ENCODE peak calls at places on chromosomes 7 and 10, in eight cellular contexts. One of them, this sample, is unnamed.

GRCh38 chr10:52779541-52780390 is 7.2 kb upstream of the MBL2 start:
- DNase-seq in stomach: peak; percentile 67
- DNase-seq in sigmoid colon: no peak
- DNase-seq in GM12878: no peak
- DNase-seq in suprapubic skin: no peak
- DNase-seq in K562: peak; percentile 62
- DNase-seq in transverse colon: peak; percentile 54
- DNase-seq in HepG2: peak; percentile 64
- DNase-seq in this sample: peak; percentile 37

GRCh38 chr10:19929466-19930140 is 113.4 kb downstream of the PLXDC2 start:
- DNase-seq in stomach: no peak
- DNase-seq in sigmoid colon: no peak
- DNase-seq in GM12878: no peak
- DNase-seq in suprapubic skin: no peak
- DNase-seq in K562: no peak
- DNase-seq in transverse colon: no peak
- DNase-seq in HepG2: no peak
- DNase-seq in this sample: no peak

GRCh38 chr10:77286851-77287250 is 350.8 kb downstream of the KCNMA1 start:
- DNase-seq in stomach: no peak
- DNase-seq in sigmoid colon: no peak
- DNase-seq in GM12878: no peak
- DNase-seq in suprapubic skin: no peak
- DNase-seq in K562: no peak
- DNase-seq in transverse colon: no peak
- DNase-seq in HepG2: no peak
- DNase-seq in this sample: no peak

GRCh38 chr10:75107756-75108683 is 3.4 kb upstream of the SAMD8 start:
- DNase-seq in stomach: no peak
- DNase-seq in sigmoid colon: peak; percentile 55
- DNase-seq in GM12878: no peak
- DNase-seq in suprapubic skin: peak; percentile 69
- DNase-seq in K562: peak; percentile 50
- DNase-seq in transverse colon: no peak
- DNase-seq in HepG2: no peak
- DNase-seq in this sample: peak; percentile 20

GRCh38 chr10:47282657-47283018 is 17.4 kb upstream of the GDF10 start:
- DNase-seq in stomach: no peak
- DNase-seq in sigmoid colon: no peak
- DNase-seq in GM12878: no peak
- DNase-seq in suprapubic skin: peak; percentile 35
- DNase-seq in K562: no peak
- DNase-seq in transverse colon: no peak
- DNase-seq in HepG2: no peak
- DNase-seq in this sample: peak; percentile 45

GRCh38 chr7:28879105-28879504 is 79.0 kb downstream of the TRIL start:
- DNase-seq in stomach: no peak
- DNase-seq in sigmoid colon: no peak
- DNase-seq in GM12878: no peak
- DNase-seq in suprapubic skin: no peak
- DNase-seq in K562: no peak
- DNase-seq in transverse colon: no peak
- DNase-seq in HepG2: no peak
- DNase-seq in this sample: no peak

GRCh38 chr7:144720139-144720538 is 115.7 kb downstream of the TPK1 start:
- DNase-seq in stomach: no peak
- DNase-seq in sigmoid colon: no peak
- DNase-seq in GM12878: no peak
- DNase-seq in suprapubic skin: no peak
- DNase-seq in K562: no peak
- DNase-seq in transverse colon: no peak
- DNase-seq in HepG2: no peak
- DNase-seq in this sample: no peak

GRCh38 chr7:26085771-26086170 is 66.2 kb upstream of the NFE2L3 start:
- DNase-seq in stomach: no peak
- DNase-seq in sigmoid colon: no peak
- DNase-seq in GM12878: no peak
- DNase-seq in suprapubic skin: no peak
- DNase-seq in K562: no peak
- DNase-seq in transverse colon: no peak
- DNase-seq in HepG2: no peak
- DNase-seq in this sample: no peak

GRCh38 chr7:157580324-157580723 is 243.5 kb downstream of the DNAJB6 start:
- DNase-seq in stomach: no peak
- DNase-seq in sigmoid colon: no peak
- DNase-seq in GM12878: no peak
- DNase-seq in suprapubic skin: no peak
- DNase-seq in K562: no peak
- DNase-seq in transverse colon: no peak
- DNase-seq in HepG2: no peak
- DNase-seq in this sample: no peak

GRCh38 chr10:45063605-45064231 is 63.0 kb downstream of the ZNF22 start:
- DNase-seq in stomach: no peak
- DNase-seq in sigmoid colon: no peak
- DNase-seq in GM12878: no peak
- DNase-seq in suprapubic skin: no peak
- DNase-seq in K562: no peak
- DNase-seq in transverse colon: no peak
- DNase-seq in HepG2: no peak
- DNase-seq in this sample: no peak

GRCh38 chr10:53808677-53809076 is 992.4 kb downstream of the PCDH15 start:
- DNase-seq in stomach: no peak
- DNase-seq in sigmoid colon: no peak
- DNase-seq in GM12878: no peak
- DNase-seq in suprapubic skin: no peak
- DNase-seq in K562: no peak
- DNase-seq in transverse colon: no peak
- DNase-seq in HepG2: no peak
- DNase-seq in this sample: no peak

GRCh38 chr10:6601224-6601805 is 21.2 kb upstream of the PRKCQ start:
- DNase-seq in stomach: no peak
- DNase-seq in sigmoid colon: no peak
- DNase-seq in GM12878: no peak
- DNase-seq in suprapubic skin: no peak
- DNase-seq in K562: no peak
- DNase-seq in transverse colon: no peak
- DNase-seq in HepG2: no peak
- DNase-seq in this sample: no peak

GRCh38 chr10:17199351-17199804 is 2.1 kb downstream of the TRDMT1 start:
- DNase-seq in stomach: no peak
- DNase-seq in sigmoid colon: no peak
- DNase-seq in GM12878: no peak
- DNase-seq in suprapubic skin: no peak
- DNase-seq in K562: peak; percentile 34
- DNase-seq in transverse colon: no peak
- DNase-seq in HepG2: no peak
- DNase-seq in this sample: no peak

GRCh38 chr7:127258111-127258510 is 5.4 kb upstream of the GRM8 start:
- DNase-seq in stomach: no peak
- DNase-seq in sigmoid colon: no peak
- DNase-seq in GM12878: no peak
- DNase-seq in suprapubic skin: no peak
- DNase-seq in K562: no peak
- DNase-seq in transverse colon: no peak
- DNase-seq in HepG2: no peak
- DNase-seq in this sample: no peak

GRCh38 chr10:122499012-122499411 is 37.7 kb downstream of the HTRA1 start:
- DNase-seq in stomach: no peak
- DNase-seq in sigmoid colon: no peak
- DNase-seq in GM12878: no peak
- DNase-seq in suprapubic skin: no peak
- DNase-seq in K562: no peak
- DNase-seq in transverse colon: no peak
- DNase-seq in HepG2: no peak
- DNase-seq in this sample: no peak

GRCh38 chr7:84614821-84615506 is 420.4 kb upstream of the SEMA3A start:
- DNase-seq in stomach: no peak
- DNase-seq in sigmoid colon: no peak
- DNase-seq in GM12878: no peak
- DNase-seq in suprapubic skin: no peak
- DNase-seq in K562: no peak
- DNase-seq in transverse colon: no peak
- DNase-seq in HepG2: no peak
- DNase-seq in this sample: no peak

GRCh38 chr10:14513061-14513460 is 182.3 kb upstream of the FRMD4A start:
- DNase-seq in stomach: no peak
- DNase-seq in sigmoid colon: no peak
- DNase-seq in GM12878: no peak
- DNase-seq in suprapubic skin: no peak
- DNase-seq in K562: no peak
- DNase-seq in transverse colon: no peak
- DNase-seq in HepG2: no peak
- DNase-seq in this sample: no peak

GRCh38 chr7:115634633-115635032 is 395.9 kb downstream of the TFEC start:
- DNase-seq in stomach: no peak
- DNase-seq in sigmoid colon: no peak
- DNase-seq in GM12878: no peak
- DNase-seq in suprapubic skin: no peak
- DNase-seq in K562: no peak
- DNase-seq in transverse colon: no peak
- DNase-seq in HepG2: peak; percentile 22
- DNase-seq in this sample: no peak

GRCh38 chr7:105003875-105004510 is 10.0 kb upstream of the KMT2E start:
- DNase-seq in stomach: no peak
- DNase-seq in sigmoid colon: no peak
- DNase-seq in GM12878: no peak
- DNase-seq in suprapubic skin: no peak
- DNase-seq in K562: no peak
- DNase-seq in transverse colon: no peak
- DNase-seq in HepG2: no peak
- DNase-seq in this sample: no peak

GRCh38 chr10:128000660-128001059 is 93.8 kb downstream of the PTPRE start:
- DNase-seq in stomach: no peak
- DNase-seq in sigmoid colon: peak; percentile 28
- DNase-seq in GM12878: no peak
- DNase-seq in suprapubic skin: no peak
- DNase-seq in K562: no peak
- DNase-seq in transverse colon: no peak
- DNase-seq in HepG2: no peak
- DNase-seq in this sample: no peak

GRCh38 chr10:70832852-70833542 is 17.2 kb downstream of the SGPL1 start:
- DNase-seq in stomach: no peak
- DNase-seq in sigmoid colon: no peak
- DNase-seq in GM12878: no peak
- DNase-seq in suprapubic skin: no peak
- DNase-seq in K562: no peak
- DNase-seq in transverse colon: no peak
- DNase-seq in HepG2: no peak
- DNase-seq in this sample: no peak

GRCh38 chr10:35563266-35563891 is 41.8 kb upstream of the GJD4 start:
- DNase-seq in stomach: peak; percentile 63
- DNase-seq in sigmoid colon: peak; percentile 79
- DNase-seq in GM12878: peak; percentile 15
- DNase-seq in suprapubic skin: no peak
- DNase-seq in K562: peak; percentile 76
- DNase-seq in transverse colon: peak; percentile 60
- DNase-seq in HepG2: peak; percentile 64
- DNase-seq in this sample: no peak

GRCh38 chr10:119165171-119166110 is at the start of gene SFXN4:
- DNase-seq in stomach: peak; percentile 83
- DNase-seq in sigmoid colon: peak; percentile 89
- DNase-seq in GM12878: peak; percentile 31
- DNase-seq in suprapubic skin: peak; percentile 87
- DNase-seq in K562: peak; percentile 78
- DNase-seq in transverse colon: peak; percentile 85
- DNase-seq in HepG2: peak; percentile 63
- DNase-seq in this sample: peak; percentile 85

GRCh38 chr10:116112232-116113231 is 160.5 kb downstream of the GFRA1 start:
- DNase-seq in stomach: no peak
- DNase-seq in sigmoid colon: no peak
- DNase-seq in GM12878: no peak
- DNase-seq in suprapubic skin: no peak
- DNase-seq in K562: no peak
- DNase-seq in transverse colon: no peak
- DNase-seq in HepG2: no peak
- DNase-seq in this sample: no peak

GRCh38 chr7:155549226-155549625 is 2.9 kb upstream of the CNPY1 start:
- DNase-seq in stomach: no peak
- DNase-seq in sigmoid colon: no peak
- DNase-seq in GM12878: no peak
- DNase-seq in suprapubic skin: no peak
- DNase-seq in K562: no peak
- DNase-seq in transverse colon: no peak
- DNase-seq in HepG2: no peak
- DNase-seq in this sample: no peak

GRCh38 chr10:114322344-114322743 is 82.0 kb downstream of the AFAP1L2 start:
- DNase-seq in stomach: no peak
- DNase-seq in sigmoid colon: no peak
- DNase-seq in GM12878: no peak
- DNase-seq in suprapubic skin: no peak
- DNase-seq in K562: no peak
- DNase-seq in transverse colon: no peak
- DNase-seq in HepG2: no peak
- DNase-seq in this sample: no peak

GRCh38 chr10:132211246-132211645 is 24.5 kb downstream of the DPYSL4 start:
- DNase-seq in stomach: no peak
- DNase-seq in sigmoid colon: no peak
- DNase-seq in GM12878: no peak
- DNase-seq in suprapubic skin: no peak
- DNase-seq in K562: no peak
- DNase-seq in transverse colon: no peak
- DNase-seq in HepG2: no peak
- DNase-seq in this sample: peak; percentile 47

GRCh38 chr10:29949411-29950011 is 109.9 kb downstream of the JCAD start:
- DNase-seq in stomach: no peak
- DNase-seq in sigmoid colon: no peak
- DNase-seq in GM12878: no peak
- DNase-seq in suprapubic skin: no peak
- DNase-seq in K562: no peak
- DNase-seq in transverse colon: no peak
- DNase-seq in HepG2: no peak
- DNase-seq in this sample: no peak
- H3K27ac ChIP-seq in stomach: peak overlapping the region; percentile 74
- H3K27ac ChIP-seq in sigmoid colon: peak overlapping the region; percentile 30
- H3K27ac ChIP-seq in GM12878: no peak overlapping the region
- H3K27ac ChIP-seq in suprapubic skin: peak overlapping the region; percentile 92
- H3K27ac ChIP-seq in K562: no peak overlapping the region
- H3K27ac ChIP-seq in transverse colon: peak overlapping the region; percentile 46
- H3K27ac ChIP-seq in HepG2: no peak overlapping the region
- H3K27ac ChIP-seq in this sample: peak overlapping the region; percentile 75

GRCh38 chr10:126059101-126059826 is 162.9 kb downstream of the FANK1 start:
- DNase-seq in stomach: no peak
- DNase-seq in sigmoid colon: no peak
- DNase-seq in GM12878: no peak
- DNase-seq in suprapubic skin: no peak
- DNase-seq in K562: no peak
- DNase-seq in transverse colon: no peak
- DNase-seq in HepG2: no peak
- DNase-seq in this sample: no peak
- TF ChIP-seq EP300 in stomach: no peak
- TF ChIP-seq EP300 in sigmoid colon: no peak
- TF ChIP-seq EP300 in GM12878: no peak
- TF ChIP-seq EP300 in suprapubic skin: no peak
- TF ChIP-seq EP300 in K562: no peak
- TF ChIP-seq EP300 in transverse colon: no peak
- TF ChIP-seq EP300 in HepG2: no peak
- TF ChIP-seq EP300 in this sample: no peak

GRCh38 chr7:128735433-128735832 is 3.7 kb upstream of the CALU start:
- DNase-seq in stomach: no peak
- DNase-seq in sigmoid colon: no peak
- DNase-seq in GM12878: no peak
- DNase-seq in suprapubic skin: no peak
- DNase-seq in K562: no peak
- DNase-seq in transverse colon: no peak
- DNase-seq in HepG2: no peak
- DNase-seq in this sample: no peak
- TF ChIP-seq POLR2AphosphoS5 in stomach: no peak
- TF ChIP-seq POLR2AphosphoS5 in sigmoid colon: no peak
- TF ChIP-seq POLR2AphosphoS5 in GM12878: no peak
- TF ChIP-seq POLR2AphosphoS5 in suprapubic skin: no peak
- TF ChIP-seq POLR2AphosphoS5 in K562: no peak
- TF ChIP-seq POLR2AphosphoS5 in transverse colon: no peak
- TF ChIP-seq POLR2AphosphoS5 in HepG2: no peak
- TF ChIP-seq POLR2AphosphoS5 in this sample: no peak

GRCh38 chr7:37480026-37480425 is 31.4 kb upstream of the ELMO1 start:
- DNase-seq in stomach: no peak
- DNase-seq in sigmoid colon: no peak
- DNase-seq in GM12878: no peak
- DNase-seq in suprapubic skin: no peak
- DNase-seq in K562: no peak
- DNase-seq in transverse colon: no peak
- DNase-seq in HepG2: no peak
- DNase-seq in this sample: no peak
- H3K27ac ChIP-seq in stomach: no peak overlapping the region
- H3K27ac ChIP-seq in sigmoid colon: no peak overlapping the region
- H3K27ac ChIP-seq in GM12878: no peak overlapping the region
- H3K27ac ChIP-seq in suprapubic skin: no peak overlapping the region
- H3K27ac ChIP-seq in K562: no peak overlapping the region
- H3K27ac ChIP-seq in transverse colon: no peak overlapping the region
- H3K27ac ChIP-seq in HepG2: no peak overlapping the region
- H3K27ac ChIP-seq in this sample: no peak overlapping the region